ENCODE peak calls at places on chromosomes 7 and 10, in eight cellular contexts. U is dorsolateral prefrontal cortex, A is adrenal gland, E is H9, P is Peyer's patch, B is tibial nerve, W is HFFc6, R is heart right ventricle. T is an unnamed sample.

GRCh38 chr10:102817175-102817574 is 20.0 kb downstream of the CYP17A1 start:
- DNase-seq in U (no peak), A (no peak), E (no peak), P (no peak), B (no peak), W (no peak), R (no peak), T (no peak)

GRCh38 chr7:16436306-16436705 is 15.0 kb upstream of the CRPPA start:
- DNase-seq in U (no peak), A (no peak), E (no peak), P (no peak), B (no peak), W (no peak), R (no peak), T (no peak)

GRCh38 chr7:44884553-44885393 is 557 bp downstream of the PURB start:
- DNase-seq in U (no peak), A (peak; percentile 61), E (peak; percentile 45), P (peak; percentile 31), B (peak; percentile 14), W (peak; percentile 49), R (peak; percentile 75), T (peak; percentile 88)

GRCh38 chr7:1090236-1090635 is 2.3 kb downstream of the GPER1 start:
- DNase-seq in U (no peak), A (no peak), E (no peak), P (no peak), B (no peak), W (no peak), R (no peak), T (no peak)

GRCh38 chr7:140451716-140452115 is 27.6 kb downstream of the MKRN1 start:
- DNase-seq in U (no peak), A (no peak), E (no peak), P (no peak), B (no peak), W (no peak), R (no peak), T (no peak)

GRCh38 chr7:94655884-94656657 is at the start of gene SGCE:
- DNase-seq in U (peak; percentile 69), A (peak; percentile 89), E (peak; percentile 91), P (peak; percentile 59), B (peak; percentile 63), W (peak; percentile 57), R (peak; percentile 73), T (peak; percentile 95)

GRCh38 chr10:93600861-93601773 is at the start of gene RBP4:
- DNase-seq in U (no peak), A (peak; percentile 29), E (peak; percentile 33), P (no peak), B (peak; percentile 12), W (no peak), R (peak; percentile 20), T (no peak)

GRCh38 chr7:47347346-47347745 is 234.6 kb downstream of the TNS3 start:
- DNase-seq in U (no peak), A (no peak), E (no peak), P (no peak), B (no peak), W (no peak), R (no peak), T (no peak)

GRCh38 chr7:27151341-27151944 is 940 bp downstream of the HOXA3 start:
- DNase-seq in U (no peak), A (peak; percentile 45), E (no peak), P (no peak), B (no peak), W (no peak), R (no peak), T (no peak)

GRCh38 chr10:78768882-78769281 is 299.9 kb upstream of the ZMIZ1 start:
- DNase-seq in U (no peak), A (no peak), E (no peak), P (no peak), B (no peak), W (no peak), R (no peak), T (no peak)

GRCh38 chr10:111297351-111297848 is 220.6 kb downstream of the ADRA2A start:
- DNase-seq in U (no peak), A (no peak), E (no peak), P (no peak), B (no peak), W (no peak), R (no peak), T (no peak)

GRCh38 chr10:61844116-61844515 is 57.4 kb upstream of the ARID5B start:
- DNase-seq in U (no peak), A (no peak), E (no peak), P (no peak), B (no peak), W (no peak), R (no peak), T (no peak)

GRCh38 chr10:117752103-117752502 is 209.6 kb downstream of the EMX2 start:
- DNase-seq in U (no peak), A (no peak), E (no peak), P (no peak), B (no peak), W (no peak), R (no peak), T (peak; percentile 66)
- TF ChIP-seq CTCF in U (no peak), A (no peak), E (no peak), P (no peak), B (no peak), W (no peak), R (no peak), T (no peak)

DNA sequence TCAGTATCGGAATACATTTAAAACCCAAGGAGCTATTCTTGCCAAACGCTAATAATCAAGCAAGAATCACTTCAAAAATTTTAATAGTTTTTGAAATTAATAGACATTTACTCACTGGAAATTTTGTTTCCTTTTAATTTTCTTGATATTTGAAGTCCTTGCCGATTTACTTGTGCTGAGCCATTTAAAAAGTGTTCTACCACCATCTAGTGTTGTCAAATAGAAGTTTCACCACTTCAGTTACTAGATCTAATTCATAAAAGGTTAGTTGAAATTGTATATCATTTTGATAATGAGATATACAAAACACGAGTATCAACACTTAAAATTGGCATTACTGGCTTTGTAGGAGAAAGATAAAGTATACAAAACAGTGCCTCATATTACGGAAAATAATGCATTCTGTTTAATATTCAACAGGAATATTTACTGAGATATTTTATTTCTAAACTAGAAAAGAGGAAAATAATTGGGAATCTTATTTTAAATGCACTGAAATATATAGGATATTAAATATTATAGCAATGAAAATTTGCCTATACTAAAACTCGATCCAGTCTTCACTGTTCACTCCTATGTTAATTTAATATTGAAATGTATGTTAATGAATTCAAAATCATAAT is 664.8 kb upstream of the SEMA3D start:
- DNase-seq in U (no peak), A (no peak), E (no peak), P (no peak), B (no peak), W (peak; percentile 32), R (no peak), T (no peak)
- TF ChIP-seq CTCF in U (peak; percentile 59), A (peak; percentile 51), E (peak; percentile 73), P (peak; percentile 50), B (peak; percentile 36), W (peak; percentile 72), R (no peak), T (peak; percentile 69)

GRCh38 chr10:110150981-110151380 is 56.4 kb upstream of the MXI1 start:
- DNase-seq in U (no peak), A (no peak), E (no peak), P (no peak), B (no peak), W (no peak), R (no peak), T (no peak)

GRCh38 chr10:110153396-110153795 is 54.0 kb upstream of the MXI1 start:
- DNase-seq in U (no peak), A (no peak), E (no peak), P (no peak), B (no peak), W (no peak), R (no peak), T (no peak)

GRCh38 chr10:110151871-110152270 is 55.5 kb upstream of the MXI1 start:
- DNase-seq in U (no peak), A (no peak), E (no peak), P (no peak), B (no peak), W (no peak), R (no peak), T (no peak)

GRCh38 chr10:110149259-110149658 is 58.1 kb upstream of the MXI1 start:
- DNase-seq in U (no peak), A (no peak), E (no peak), P (no peak), B (no peak), W (no peak), R (no peak), T (no peak)

GRCh38 chr10:110151467-110151866 is 55.9 kb upstream of the MXI1 start:
- DNase-seq in U (no peak), A (no peak), E (no peak), P (no peak), B (no peak), W (no peak), R (no peak), T (no peak)
- TF ChIP-seq CTCF in U (no peak), A (no peak), E (no peak), P (no peak), B (no peak), W (no peak), R (no peak), T (no peak)

GRCh38 chr10:69338133-69338456 is 59.8 kb downstream of the HK1 start:
- DNase-seq in U (no peak), A (no peak), E (no peak), P (no peak), B (no peak), W (no peak), R (no peak), T (no peak)
- TF ChIP-seq CTCF in U (no peak), A (no peak), E (no peak), P (no peak), B (no peak), W (no peak), R (no peak), T (no peak)

GRCh38 chr7:154794147-154794780 is 208.7 kb downstream of the PAXIP1 start:
- DNase-seq in U (no peak), A (no peak), E (peak; percentile 87), P (no peak), B (no peak), W (no peak), R (no peak), T (no peak)
- TF ChIP-seq CTCF in U (no peak), A (peak; percentile 32), E (peak; percentile 82), P (no peak), B (no peak), W (no peak), R (no peak), T (no peak)

GRCh38 chr10:26052326-26052725 is 118.3 kb downstream of the MYO3A start:
- DNase-seq in U (no peak), A (no peak), E (no peak), P (no peak), B (no peak), W (no peak), R (no peak), T (no peak)
- TF ChIP-seq CTCF in U (no peak), A (no peak), E (no peak), P (no peak), B (no peak), W (no peak), R (no peak), T (no peak)

GRCh38 chr10:96719850-96720421 is 378 bp downstream of the PIK3AP1 start:
- DNase-seq in U (no peak), A (peak; percentile 25), E (peak; percentile 83), P (peak; percentile 88), B (peak; percentile 45), W (no peak), R (peak; percentile 67), T (no peak)
- TF ChIP-seq CTCF in U (peak; percentile 9), A (no peak), E (peak; percentile 74), P (peak; percentile 50), B (peak; percentile 16), W (peak; percentile 38), R (no peak), T (peak; percentile 23)

T was measured in osteocyte.